ENCODE peak calls at places on chromosome 20, in six cellular contexts. K, T, S, Y, A and Q are unnamed samples.

GRCh38 chr20:11852801-11853200 is 64.9 kb upstream of the BTBD3 start:
- DNase-seq in K (no peak), T (no peak), S (no peak), Y (no peak), A (peak), Q (peak)

GRCh38 chr20:50790651-50791277 is 4.1 kb upstream of the BCAS4 start:
- DNase-seq in K (peak), T (peak), S (peak), Y (peak), A (peak), Q (peak)

GRCh38 chr20:62624325-62624690 is 18.0 kb upstream of the SLCO4A1 start:
- DNase-seq in K (peak), T (no peak), S (peak), Y (no peak), A (no peak), Q (no peak)

GRCh38 chr20:4160761-4161305 is 145.5 kb upstream of the RNF24 start:
- DNase-seq in K (no peak), T (no peak), S (no peak), Y (no peak), A (no peak), Q (no peak)

GRCh38 chr20:51366155-51366886 is 176.2 kb downstream of the NFATC2 start:
- DNase-seq in K (no peak), T (no peak), S (no peak), Y (no peak), A (peak), Q (peak)

GRCh38 chr20:646107-646867 is 6.7 kb downstream of the SRXN1 start:
- DNase-seq in K (no peak), T (no peak), S (no peak), Y (no peak), A (no peak), Q (no peak)

GRCh38 chr20:45174434-45175364 is at the start of gene PI3:
- DNase-seq in K (no peak), T (no peak), S (no peak), Y (no peak), A (peak), Q (no peak)

GRCh38 chr20:19269737-19270325 is 57.4 kb downstream of the SLC24A3 start:
- DNase-seq in K (no peak), T (no peak), S (no peak), Y (no peak), A (peak), Q (peak)

GRCh38 chr20:41032243-41032642 is 3.6 kb downstream of the TOP1 start:
- DNase-seq in K (no peak), T (no peak), S (no peak), Y (no peak), A (peak), Q (peak)

GRCh38 chr20:32493356-32493755 is 91.8 kb downstream of the NOL4L start:
- DNase-seq in K (no peak), T (no peak), S (no peak), Y (no peak), A (no peak), Q (no peak)

GRCh38 chr20:4560667-4561066 is 161.0 kb upstream of the PRND start:
- DNase-seq in K (no peak), T (no peak), S (no peak), Y (no peak), A (peak), Q (no peak)

GRCh38 chr20:44963325-44964215 is 2.7 kb upstream of the STK4 start:
- DNase-seq in K (no peak), T (no peak), S (no peak), Y (no peak), A (no peak), Q (no peak)

GRCh38 chr20:44287272-44288097 is 23.5 kb downstream of the FITM2 start:
- DNase-seq in K (no peak), T (no peak), S (no peak), Y (no peak), A (peak), Q (no peak)

GRCh38 chr20:44973053-44973452 is 6.7 kb downstream of the STK4 start:
- DNase-seq in K (no peak), T (no peak), S (no peak), Y (no peak), A (peak), Q (no peak)

GRCh38 chr20:59684685-59685212 is 80.4 kb downstream of the PHACTR3 start:
- DNase-seq in K (no peak), T (no peak), S (no peak), Y (no peak), A (no peak), Q (no peak)

GRCh38 chr20:57782631-57783041 is 72.8 kb upstream of the PMEPA1 start:
- DNase-seq in K (no peak), T (no peak), S (no peak), Y (no peak), A (no peak), Q (no peak)